ENCODE peak calls at places on chromosomes 2 and 18, in seven cellular contexts. One of them, this sample, is unnamed. For H3K9me2, the result is how much of the 10 kb centered on the place peaks cover.

GRCh38 chr18:79912409-79912991 is 39.0 kb downstream of the SLC66A2 start:
- DNase-seq in GM23338: no peak
- DNase-seq in SK-N-SH: no peak
- DNase-seq in hepatocyte: peak
- DNase-seq in HCT116: no peak
- DNase-seq in Karpas-422: no peak
- DNase-seq in MM.1S: no peak
- DNase-seq in this sample: peak

GRCh38 chr18:11518788-11519685 is 90.4 kb upstream of the SLC35G4 start:
- DNase-seq in hepatocyte: peak
- DNase-seq in HCT116: peak
- DNase-seq in GM23338: peak
- DNase-seq in SK-N-SH: peak
- DNase-seq in MM.1S: peak
- DNase-seq in Karpas-422: peak
- DNase-seq in this sample: peak

GRCh38 chr2:62577994-62578836 is 72.2 kb upstream of the TMEM17 start:
- DNase-seq in GM23338: no peak
- DNase-seq in MM.1S: no peak
- DNase-seq in Karpas-422: no peak
- DNase-seq in SK-N-SH: no peak
- DNase-seq in HCT116: peak
- DNase-seq in hepatocyte: no peak
- DNase-seq in this sample: peak

GRCh38 chr2:115083216-115083615 is 640.8 kb downstream of the DPP10 start:
- DNase-seq in SK-N-SH: peak
- DNase-seq in MM.1S: no peak
- DNase-seq in Karpas-422: no peak
- DNase-seq in HCT116: no peak
- DNase-seq in GM23338: peak
- DNase-seq in hepatocyte: peak
- DNase-seq in this sample: no peak

GRCh38 chr2:178306351-178307073 is 112.2 kb downstream of the OSBPL6 start:
- DNase-seq in hepatocyte: peak
- DNase-seq in HCT116: peak
- DNase-seq in Karpas-422: peak
- DNase-seq in GM23338: peak
- DNase-seq in MM.1S: peak
- DNase-seq in SK-N-SH: peak
- DNase-seq in this sample: peak

GRCh38 chr18:35055726-35056125 is 14.5 kb downstream of the MAPRE2 start:
- DNase-seq in MM.1S: no peak
- DNase-seq in SK-N-SH: no peak
- DNase-seq in HCT116: no peak
- DNase-seq in hepatocyte: no peak
- DNase-seq in Karpas-422: no peak
- DNase-seq in GM23338: no peak
- DNase-seq in this sample: no peak

GRCh38 chr2:71667256-71668182 is 214.2 kb downstream of the DYSF start:
- DNase-seq in GM23338: no peak
- DNase-seq in Karpas-422: no peak
- DNase-seq in SK-N-SH: peak
- DNase-seq in hepatocyte: no peak
- DNase-seq in MM.1S: no peak
- DNase-seq in HCT116: no peak
- DNase-seq in this sample: no peak

GRCh38 chr2:196555161-196555560 is 84.4 kb upstream of the CCDC150 start:
- DNase-seq in GM23338: no peak
- DNase-seq in MM.1S: no peak
- DNase-seq in hepatocyte: no peak
- DNase-seq in SK-N-SH: no peak
- DNase-seq in HCT116: no peak
- DNase-seq in Karpas-422: no peak
- DNase-seq in this sample: no peak

GRCh38 chr2:230946429-230947234 is 21.6 kb upstream of the GPR55 start:
- DNase-seq in HCT116: no peak
- DNase-seq in SK-N-SH: no peak
- DNase-seq in GM23338: no peak
- DNase-seq in hepatocyte: no peak
- DNase-seq in MM.1S: no peak
- DNase-seq in Karpas-422: no peak
- DNase-seq in this sample: no peak

GRCh38 chr2:102801098-102801718 is 39.4 kb downstream of the TMEM182 start:
- DNase-seq in hepatocyte: no peak
- DNase-seq in HCT116: peak
- DNase-seq in Karpas-422: peak
- DNase-seq in SK-N-SH: no peak
- DNase-seq in MM.1S: no peak
- DNase-seq in GM23338: peak
- DNase-seq in this sample: no peak

GRCh38 chr2:130985206-130985779 is 108.0 kb downstream of the FAM168B start:
- DNase-seq in hepatocyte: no peak
- DNase-seq in MM.1S: no peak
- DNase-seq in SK-N-SH: no peak
- DNase-seq in GM23338: no peak
- DNase-seq in Karpas-422: no peak
- DNase-seq in HCT116: no peak
- DNase-seq in this sample: no peak

GRCh38 chr2:30157616-30158015 is 10.8 kb downstream of the YPEL5 start:
- DNase-seq in HCT116: no peak
- DNase-seq in MM.1S: no peak
- DNase-seq in GM23338: no peak
- DNase-seq in SK-N-SH: no peak
- DNase-seq in Karpas-422: no peak
- DNase-seq in hepatocyte: no peak
- DNase-seq in this sample: no peak

GRCh38 chr18:29226201-29226600 is 1049.3 kb upstream of the CDH2 start:
- DNase-seq in MM.1S: no peak
- DNase-seq in GM23338: no peak
- DNase-seq in hepatocyte: peak
- DNase-seq in SK-N-SH: no peak
- DNase-seq in Karpas-422: no peak
- DNase-seq in HCT116: no peak
- DNase-seq in this sample: no peak

DNA sequence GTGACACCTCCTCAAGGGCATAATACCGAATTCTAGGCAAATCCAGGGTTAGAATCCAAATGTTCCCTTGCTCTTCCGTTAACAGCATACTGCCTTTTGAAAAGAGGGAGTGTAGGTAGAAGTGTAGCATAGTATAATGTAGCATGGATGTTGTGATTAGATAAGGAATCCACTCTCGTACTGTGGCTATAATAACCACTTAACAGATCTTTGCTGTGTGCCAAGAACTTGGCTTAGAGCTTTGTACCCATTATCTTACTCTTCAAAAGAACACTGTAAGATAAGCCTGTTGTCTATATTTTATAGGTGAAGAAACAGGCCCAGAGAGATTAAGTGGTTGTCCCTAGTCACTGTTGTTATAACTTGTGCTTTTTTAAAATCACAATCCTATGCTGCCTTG is 24.2 kb downstream of the WDR75 start:
- DNase-seq in GM23338: no peak
- DNase-seq in hepatocyte: no peak
- DNase-seq in SK-N-SH: no peak
- DNase-seq in Karpas-422: no peak
- DNase-seq in MM.1S: no peak
- DNase-seq in HCT116: no peak
- DNase-seq in this sample: no peak
- H3K9me2 ChIP-seq in GM23338: under half
- H3K9me2 ChIP-seq in hepatocyte: under half
- H3K9me2 ChIP-seq in SK-N-SH: under half
- H3K9me2 ChIP-seq in Karpas-422: under half
- H3K9me2 ChIP-seq in MM.1S: under half
- H3K9me2 ChIP-seq in HCT116: under half
- H3K9me2 ChIP-seq in this sample: under half

DNA sequence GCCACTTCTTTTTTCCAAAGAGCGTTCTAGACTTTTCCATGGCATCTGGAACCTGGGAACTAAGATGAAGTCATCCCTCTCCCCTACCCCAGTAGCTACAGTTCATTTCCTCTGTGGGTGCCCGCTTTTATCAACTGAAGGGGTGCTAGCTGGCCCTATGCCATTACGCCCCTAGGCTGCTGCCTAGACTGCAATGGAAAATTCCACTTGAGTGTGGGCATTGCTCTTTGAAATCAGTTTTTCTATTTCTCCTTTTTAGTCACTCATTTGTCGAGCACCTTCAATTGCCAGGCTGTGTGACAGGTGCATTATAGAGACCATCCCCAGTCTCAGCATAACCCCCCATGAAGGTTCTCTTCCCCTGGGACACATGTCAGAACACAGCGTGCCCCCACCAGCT is 7.3 kb downstream of the TEX51 start:
- DNase-seq in SK-N-SH: no peak
- DNase-seq in MM.1S: no peak
- DNase-seq in HCT116: no peak
- DNase-seq in hepatocyte: no peak
- DNase-seq in GM23338: no peak
- DNase-seq in Karpas-422: peak
- DNase-seq in this sample: no peak
- H3K4me3 ChIP-seq in SK-N-SH: no peak
- H3K4me3 ChIP-seq in MM.1S: no peak
- H3K4me3 ChIP-seq in HCT116: no peak
- H3K4me3 ChIP-seq in hepatocyte: no peak
- H3K4me3 ChIP-seq in GM23338: no peak
- H3K4me3 ChIP-seq in Karpas-422: no peak
- H3K4me3 ChIP-seq in this sample: no peak

DNA sequence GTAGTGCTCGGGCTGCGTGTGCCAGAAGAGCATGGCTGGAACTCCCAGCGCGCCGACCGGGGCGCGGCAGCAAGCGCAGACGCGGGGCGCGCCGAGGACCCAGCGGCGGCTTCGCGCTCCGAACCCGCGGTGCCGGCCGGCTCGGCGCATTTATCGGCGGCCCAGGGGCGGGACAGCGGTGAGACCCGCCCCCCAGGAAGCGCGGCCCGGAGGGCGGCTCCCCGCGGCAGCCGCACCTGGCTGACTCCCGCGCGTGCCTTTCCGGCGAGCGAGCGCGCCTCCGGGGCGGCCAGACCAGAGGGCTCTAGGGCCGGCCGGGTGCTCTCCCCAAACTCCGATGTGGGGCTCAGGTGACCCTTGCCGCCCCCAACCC is at the start of gene TFCP2L1:
- DNase-seq in hepatocyte: peak
- DNase-seq in HCT116: no peak
- DNase-seq in Karpas-422: no peak
- DNase-seq in MM.1S: no peak
- DNase-seq in GM23338: peak
- DNase-seq in SK-N-SH: no peak
- DNase-seq in this sample: peak
- H2AFZ ChIP-seq in hepatocyte: peak
- H2AFZ ChIP-seq in HCT116: peak
- H2AFZ ChIP-seq in Karpas-422: no peak
- H2AFZ ChIP-seq in MM.1S: no peak
- H2AFZ ChIP-seq in GM23338: peak
- H2AFZ ChIP-seq in SK-N-SH: no peak
- H2AFZ ChIP-seq in this sample: no peak

GRCh38 chr2:238790877-238791276 is 57.0 kb upstream of the TWIST2 start:
- DNase-seq in MM.1S: no peak
- DNase-seq in HCT116: no peak
- DNase-seq in hepatocyte: no peak
- DNase-seq in GM23338: no peak
- DNase-seq in SK-N-SH: no peak
- DNase-seq in Karpas-422: no peak
- DNase-seq in this sample: peak
- H3K9me2 ChIP-seq in MM.1S: under half
- H3K9me2 ChIP-seq in HCT116: under half
- H3K9me2 ChIP-seq in hepatocyte: under half
- H3K9me2 ChIP-seq in GM23338: under half
- H3K9me2 ChIP-seq in SK-N-SH: under half
- H3K9me2 ChIP-seq in Karpas-422: under half
- H3K9me2 ChIP-seq in this sample: under half

GRCh38 chr18:46867471-46868170 is 49.7 kb downstream of the PIAS2 start:
- DNase-seq in HCT116: no peak
- DNase-seq in Karpas-422: no peak
- DNase-seq in GM23338: peak
- DNase-seq in hepatocyte: no peak
- DNase-seq in MM.1S: no peak
- DNase-seq in SK-N-SH: no peak
- DNase-seq in this sample: no peak
- H3K4me3 ChIP-seq in HCT116: no peak
- H3K4me3 ChIP-seq in Karpas-422: no peak
- H3K4me3 ChIP-seq in GM23338: no peak
- H3K4me3 ChIP-seq in hepatocyte: no peak
- H3K4me3 ChIP-seq in MM.1S: no peak
- H3K4me3 ChIP-seq in SK-N-SH: no peak
- H3K4me3 ChIP-seq in this sample: no peak

GRCh38 chr2:240590681-240591111 is 4.2 kb downstream of the CAPN10 start:
- DNase-seq in HCT116: no peak
- DNase-seq in hepatocyte: no peak
- DNase-seq in GM23338: no peak
- DNase-seq in SK-N-SH: no peak
- DNase-seq in MM.1S: no peak
- DNase-seq in Karpas-422: no peak
- DNase-seq in this sample: no peak

GRCh38 chr2:240589850-240590525 is 3.5 kb downstream of the CAPN10 start:
- DNase-seq in SK-N-SH: no peak
- DNase-seq in Karpas-422: no peak
- DNase-seq in GM23338: no peak
- DNase-seq in hepatocyte: no peak
- DNase-seq in HCT116: no peak
- DNase-seq in MM.1S: no peak
- DNase-seq in this sample: no peak

GRCh38 chr2:240593026-240593702 is 6.6 kb downstream of the CAPN10 start:
- DNase-seq in hepatocyte: no peak
- DNase-seq in MM.1S: no peak
- DNase-seq in GM23338: no peak
- DNase-seq in SK-N-SH: no peak
- DNase-seq in Karpas-422: no peak
- DNase-seq in HCT116: no peak
- DNase-seq in this sample: no peak

GRCh38 chr2:240591226-240591625 is 4.7 kb downstream of the CAPN10 start:
- DNase-seq in HCT116: no peak
- DNase-seq in GM23338: no peak
- DNase-seq in MM.1S: no peak
- DNase-seq in SK-N-SH: no peak
- DNase-seq in Karpas-422: no peak
- DNase-seq in hepatocyte: no peak
- DNase-seq in this sample: peak

GRCh38 chr2:240591784-240592183 is 5.2 kb downstream of the CAPN10 start:
- DNase-seq in SK-N-SH: no peak
- DNase-seq in Karpas-422: no peak
- DNase-seq in GM23338: no peak
- DNase-seq in MM.1S: no peak
- DNase-seq in hepatocyte: no peak
- DNase-seq in HCT116: no peak
- DNase-seq in this sample: no peak
- H2AFZ ChIP-seq in SK-N-SH: no peak
- H2AFZ ChIP-seq in Karpas-422: no peak
- H2AFZ ChIP-seq in GM23338: no peak
- H2AFZ ChIP-seq in MM.1S: no peak
- H2AFZ ChIP-seq in hepatocyte: no peak
- H2AFZ ChIP-seq in HCT116: no peak
- H2AFZ ChIP-seq in this sample: no peak